ENCODE peak calls at places on chromosomes 2 and 18, in five cellular contexts. E is GM19239; K is cardiac fibroblast; P is activated CD8-positive, alpha-beta memory T cell treated with anti-CD3 and anti-CD28 coated beads, Interleukin-2, amount 50 U/mL, for 4 hours; X is T-helper 9 cell. H is an unnamed sample.

GRCh38 chr2:65710779-65711295 is 278.4 kb upstream of the SPRED2 start:
- DNase-seq in E (no peak), K (peak), P (no peak), X (no peak), H (no peak)

GRCh38 chr2:198756166-198756565 is 701.6 kb downstream of the SATB2 start:
- DNase-seq in E (no peak), K (peak), P (no peak), X (no peak), H (no peak)

GRCh38 chr2:19642501-19642900 is 259.3 kb downstream of the TTC32 start:
- DNase-seq in E (no peak), K (no peak), P (no peak), X (no peak), H (no peak)

GRCh38 chr2:168758970-168759820 is 43.2 kb upstream of the NOSTRIN start:
- DNase-seq in E (peak), K (peak), P (peak), X (peak), H (no peak)

GRCh38 chr2:74405994-74406583 is 15.3 kb downstream of the C2orf81 start:
- DNase-seq in E (no peak), K (peak), P (no peak), X (no peak), H (no peak)

GRCh38 chr2:165874445-165875039 is 79.0 kb downstream of the TTC21B start:
- DNase-seq in E (peak), K (peak), P (no peak), X (no peak), H (no peak)

GRCh38 chr2:42200534-42201227 is 31.5 kb downstream of the EML4 start:
- DNase-seq in E (no peak), K (peak), P (no peak), X (no peak), H (no peak)

GRCh38 chr18:64219511-64219910 is 70.6 kb upstream of the LINC00305 start:
- DNase-seq in E (no peak), K (no peak), P (no peak), X (no peak), H (no peak)

GRCh38 chr2:38734299-38735058 is 16.7 kb downstream of the SRSF7 start:
- DNase-seq in E (no peak), K (no peak), P (no peak), X (no peak), H (no peak)

GRCh38 chr2:42072349-42073118 is 24.7 kb downstream of the PKDCC start:
- DNase-seq in E (no peak), K (no peak), P (no peak), X (no peak), H (no peak)

GRCh38 chr2:45380131-45380836 is 230.8 kb downstream of the SRBD1 start:
- DNase-seq in E (no peak), K (peak), P (no peak), X (no peak), H (no peak)

GRCh38 chr2:61434314-61434713 is 36.6 kb downstream of the USP34 start:
- DNase-seq in E (no peak), K (no peak), P (no peak), X (no peak), H (no peak)

GRCh38 chr2:30305235-30305634 is 73.9 kb downstream of the LBH start:
- DNase-seq in E (no peak), K (peak), P (no peak), X (no peak), H (no peak)

GRCh38 chr2:158686166-158686792 is 108.8 kb upstream of the DAPL1 start:
- DNase-seq in E (no peak), K (peak), P (no peak), X (no peak), H (no peak)

GRCh38 chr18:4204151-4204720 is 250.9 kb downstream of the DLGAP1 start:
- DNase-seq in E (no peak), K (no peak), P (no peak), X (no peak), H (no peak)

GRCh38 chr2:17672583-17673317 is 80.9 kb downstream of the SMC6 start:
- DNase-seq in E (no peak), K (peak), P (no peak), X (no peak), H (no peak)

GRCh38 chr2:217639481-217639880 is 363.3 kb downstream of the TNS1 start:
- DNase-seq in E (no peak), K (no peak), P (no peak), X (no peak), H (no peak)